ENCODE peak calls at places on chromosome 11, in four cellular contexts. R is WTC11, Y is RWPE2, G is Caco-2. F is an unnamed sample.

GRCh38 chr11:17386331-17387084 is 2.0 kb downstream of the KCNJ11 start:
- DNase-seq in R (peak), Y (no peak), G (peak), F (no peak)

GRCh38 chr11:86896486-86896885 is 58.7 kb downstream of the FZD4 start:
- DNase-seq in R (no peak), Y (no peak), G (no peak), F (no peak)

GRCh38 chr11:11993814-11994213 is 14.6 kb downstream of the DKK3 start:
- DNase-seq in R (no peak), Y (peak), G (no peak), F (no peak)

GRCh38 chr11:102197759-102198158 is 87.5 kb downstream of the YAP1 start:
- DNase-seq in R (peak), Y (no peak), G (no peak), F (no peak)

GRCh38 chr11:95512177-95512576 is 277.4 kb downstream of the FAM76B start:
- DNase-seq in R (no peak), Y (peak), G (no peak), F (no peak)

GRCh38 chr11:75471134-75471943 is 38.3 kb upstream of the KLHL35 start:
- DNase-seq in R (no peak), Y (no peak), G (no peak), F (no peak)

GRCh38 chr11:116311141-116311540 is 461.6 kb downstream of the BUD13 start:
- DNase-seq in R (no peak), Y (no peak), G (no peak), F (no peak)

GRCh38 chr11:3840289-3840869 is 380 bp downstream of the RHOG start:
- DNase-seq in R (no peak), Y (no peak), G (no peak), F (no peak)

GRCh38 chr11:10211470-10211869 is 82.5 kb downstream of the SBF2 start:
- DNase-seq in R (no peak), Y (no peak), G (no peak), F (no peak)

GRCh38 chr11:1472180-1473005 is 14.2 kb downstream of the MOB2 start:
- DNase-seq in R (no peak), Y (no peak), G (no peak), F (peak)

GRCh38 chr11:69401715-69402114 is 79.7 kb upstream of the LINC01488 start:
- DNase-seq in R (no peak), Y (no peak), G (no peak), F (no peak)

GRCh38 chr11:66745356-66746235 is 16.6 kb upstream of the SPTBN2 start:
- DNase-seq in R (peak), Y (peak), G (peak), F (no peak)

GRCh38 chr11:116862951-116863350 is 25.5 kb upstream of the APOA1 start:
- DNase-seq in R (no peak), Y (no peak), G (no peak), F (no peak)

GRCh38 chr11:125332821-125333220 is 163.2 kb downstream of the FEZ1 start:
- DNase-seq in R (no peak), Y (no peak), G (no peak), F (no peak)

GRCh38 chr11:69439127-69439526 is 42.3 kb upstream of the LINC01488 start:
- DNase-seq in R (no peak), Y (no peak), G (no peak), F (peak)

GRCh38 chr11:32838505-32839274 is 9.0 kb downstream of the PRRG4 start:
- DNase-seq in R (no peak), Y (no peak), G (peak), F (no peak)

GRCh38 chr11:32562839-32563599 is 20.6 kb upstream of the EIF3M start:
- DNase-seq in R (no peak), Y (no peak), G (no peak), F (no peak)

GRCh38 chr11:6233984-6234313 is 487 bp downstream of the FHIP1B start:
- DNase-seq in R (no peak), Y (no peak), G (no peak), F (no peak)

GRCh38 chr11:30107899-30108298 is 91.1 kb upstream of the KCNA4 start:
- DNase-seq in R (no peak), Y (no peak), G (peak), F (no peak)

GRCh38 chr11:111077938-111078337 is 167.6 kb upstream of the POU2AF2 start:
- DNase-seq in R (no peak), Y (no peak), G (no peak), F (no peak)

GRCh38 chr11:113397212-113397611 is 9.6 kb downstream of the ANKK1 start:
- DNase-seq in R (no peak), Y (no peak), G (no peak), F (no peak)

GRCh38 chr11:86458294-86459001 is 83.8 kb downstream of the CCDC81 start:
- DNase-seq in R (no peak), Y (no peak), G (no peak), F (no peak)

GRCh38 chr11:14443642-14444041 is 56.0 kb downstream of the COPB1 start:
- DNase-seq in R (no peak), Y (no peak), G (no peak), F (no peak)

GRCh38 chr11:34044664-34045485 is 6.7 kb upstream of the CAPRIN1 start:
- DNase-seq in R (peak), Y (peak), G (peak), F (no peak)

GRCh38 chr11:59102259-59102765 is 4.7 kb upstream of the FAM111B start:
- DNase-seq in R (peak), Y (no peak), G (no peak), F (no peak)

GRCh38 chr11:77175869-77176539 is 48.0 kb downstream of the MYO7A start:
- DNase-seq in R (peak), Y (no peak), G (no peak), F (peak)

GRCh38 chr11:33027846-33028536 is 11.4 kb upstream of the TCP11L1 start:
- DNase-seq in R (no peak), Y (no peak), G (no peak), F (no peak)

GRCh38 chr11:69444381-69445130 is 36.9 kb upstream of the LINC01488 start:
- DNase-seq in R (peak), Y (no peak), G (peak), F (peak)

GRCh38 chr11:102155676-102156075 is 45.4 kb downstream of the YAP1 start:
- DNase-seq in R (no peak), Y (no peak), G (no peak), F (no peak)

GRCh38 chr11:91136631-91137030 is 913.8 kb upstream of the CHORDC1 start:
- DNase-seq in R (no peak), Y (no peak), G (no peak), F (no peak)

GRCh38 chr11:122020902-122021301 is 95.1 kb downstream of the BLID start:
- DNase-seq in R (no peak), Y (no peak), G (peak), F (no peak)

GRCh38 chr11:122024278-122024677 is 91.7 kb downstream of the BLID start:
- DNase-seq in R (no peak), Y (no peak), G (no peak), F (no peak)

GRCh38 chr11:122022646-122023045 is 93.4 kb downstream of the BLID start:
- DNase-seq in R (no peak), Y (no peak), G (no peak), F (no peak)

GRCh38 chr11:122025757-122026156 is 90.3 kb downstream of the BLID start:
- DNase-seq in R (peak), Y (no peak), G (peak), F (no peak)

GRCh38 chr11:122023614-122024250 is 92.3 kb downstream of the BLID start:
- DNase-seq in R (no peak), Y (no peak), G (no peak), F (no peak)
- TF ChIP-seq CTCF in R (no peak), Y (peak), G (no peak), F (peak)

DNA sequence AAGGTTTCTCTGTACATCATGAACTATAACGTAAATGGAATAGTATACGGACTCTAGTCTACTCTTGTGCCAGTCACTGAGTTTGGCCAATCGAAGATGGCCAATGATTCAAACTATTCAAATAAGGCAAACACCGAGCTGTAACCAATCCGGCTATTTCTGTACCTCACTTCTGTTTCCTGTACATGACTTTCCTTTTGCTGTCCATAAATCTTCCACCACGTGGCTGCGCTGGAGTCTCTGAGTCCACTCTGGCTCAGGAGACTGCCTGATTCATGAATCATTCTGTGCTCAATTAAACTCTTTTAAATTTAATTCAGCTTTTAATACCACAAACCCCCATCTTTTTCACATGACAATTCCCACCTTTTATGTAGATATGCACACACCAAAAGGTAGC is 1.5 kb upstream of the JAML start:
- DNase-seq in R (no peak), Y (no peak), G (no peak), F (no peak)
- TF ChIP-seq CTCF in R (no peak), Y (no peak), G (no peak), F (no peak)

GRCh38 chr11:73237471-73238290 is 19.6 kb downstream of the P2RY2 start:
- DNase-seq in R (no peak), Y (peak), G (no peak), F (no peak)

GRCh38 chr11:73236205-73236765 is 18.2 kb downstream of the P2RY2 start:
- DNase-seq in R (no peak), Y (peak), G (no peak), F (peak)

GRCh38 chr11:73239111-73239521 is 21.0 kb downstream of the P2RY2 start:
- DNase-seq in R (no peak), Y (peak), G (no peak), F (no peak)

GRCh38 chr11:73235236-73235786 is 17.2 kb downstream of the P2RY2 start:
- DNase-seq in R (no peak), Y (peak), G (no peak), F (no peak)

DNA sequence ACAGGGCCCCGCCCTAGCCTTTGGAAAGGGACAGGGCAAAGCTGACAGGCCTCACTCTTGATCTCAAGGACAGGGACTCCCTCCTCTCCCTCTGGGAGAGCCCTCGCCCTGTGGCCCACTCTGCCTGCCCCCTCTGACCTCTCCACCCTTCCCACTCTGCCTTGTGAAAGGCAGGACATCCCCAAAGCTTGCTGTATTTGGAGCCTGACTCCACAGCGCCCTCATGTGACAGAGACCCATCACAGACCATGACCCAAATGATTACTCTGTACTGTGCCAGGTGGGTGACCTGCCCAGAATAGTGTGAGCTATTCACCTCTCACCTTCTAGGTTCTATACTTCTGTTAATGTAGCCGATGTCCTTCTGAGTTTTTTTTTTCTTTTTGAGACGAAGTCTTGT is 18.8 kb downstream of the P2RY2 start:
- DNase-seq in R (peak), Y (peak), G (peak), F (no peak)
- TF ChIP-seq CTCF in R (peak), Y (peak), G (peak), F (peak)

GRCh38 chr11:73530109-73530508 is 67.8 kb downstream of the FAM168A start:
- DNase-seq in R (peak), Y (no peak), G (peak), F (no peak)
- TF ChIP-seq CTCF in R (no peak), Y (no peak), G (no peak), F (peak)

GRCh38 chr11:107006076-107006833 is 12.0 kb downstream of the GUCY1A2 start:
- DNase-seq in R (no peak), Y (no peak), G (no peak), F (no peak)

GRCh38 chr11:107014871-107015270 is 3.4 kb downstream of the GUCY1A2 start:
- DNase-seq in R (no peak), Y (no peak), G (no peak), F (no peak)

GRCh38 chr11:107011977-107012376 is 6.3 kb downstream of the GUCY1A2 start:
- DNase-seq in R (no peak), Y (no peak), G (no peak), F (no peak)

GRCh38 chr11:107009190-107009589 is 9.1 kb downstream of the GUCY1A2 start:
- DNase-seq in R (no peak), Y (no peak), G (no peak), F (no peak)
- TF ChIP-seq CTCF in R (no peak), Y (peak), G (peak), F (peak)

GRCh38 chr11:65551572-65552398 is 6.4 kb downstream of the LTBP3 start:
- DNase-seq in R (peak), Y (no peak), G (peak), F (no peak)
- TF ChIP-seq CTCF in R (peak), Y (peak), G (peak), F (peak)

GRCh38 chr11:64848779-64849599 is 4.5 kb upstream of the CDC42BPG start:
- DNase-seq in R (peak), Y (no peak), G (no peak), F (no peak)
- TF ChIP-seq CTCF in R (peak), Y (peak), G (no peak), F (peak)

DNA sequence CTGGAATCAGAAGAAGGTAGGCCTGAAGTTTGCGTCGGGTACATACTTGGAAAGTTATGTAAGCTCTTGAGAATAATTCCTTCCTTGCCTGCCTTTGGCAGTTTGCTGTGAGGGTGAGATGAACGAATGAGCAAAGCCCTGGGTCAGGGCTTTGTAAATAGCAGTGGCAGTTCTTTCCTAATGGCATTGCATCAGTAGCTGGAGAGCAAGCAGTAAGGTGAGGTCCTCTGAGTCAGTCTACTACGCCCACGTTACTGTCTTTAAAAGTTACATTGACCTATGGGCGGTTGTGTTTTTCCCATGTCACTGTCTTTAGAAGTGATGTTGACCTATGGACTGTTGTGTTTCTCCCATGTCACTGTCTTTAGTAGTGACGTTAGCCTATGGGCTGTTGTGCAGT is 179.1 kb upstream of the E2F8 start:
- DNase-seq in R (no peak), Y (no peak), G (peak), F (no peak)
- TF ChIP-seq CTCF in R (no peak), Y (no peak), G (no peak), F (no peak)

F was measured in chondrocyte.